ENCODE peak calls at places on chromosomes 2 and 18, in six cellular contexts. W is fibroblast of lung, F is DND-41, X is GM23338, Y is HCT116, D is nephron progenitor cell. S is an unnamed sample.

GRCh38 chr18:78788161-78788560 is 191.5 kb upstream of the SALL3 start:
- DNase-seq in D (no peak), Y (no peak), F (no peak), X (no peak), W (no peak), S (no peak)

GRCh38 chr18:8254664-8255063 is 354.6 kb upstream of the RAB12 start:
- DNase-seq in W (peak; percentile 49), D (no peak), Y (no peak), X (no peak), F (no peak), S (no peak)

GRCh38 chr2:128500136-128500800 is 181.6 kb upstream of the HS6ST1 start:
- DNase-seq in D (no peak), X (no peak), Y (no peak), W (peak; percentile 31), F (peak; percentile 65), S (no peak)

GRCh38 chr2:6824962-6825361 is 40.7 kb downstream of the CMPK2 start:
- DNase-seq in Y (no peak), F (no peak), W (peak; percentile 80), X (no peak), D (no peak), S (peak; percentile 24)

GRCh38 chr2:235727186-235727585 is 233.3 kb downstream of the AGAP1 start:
- DNase-seq in X (no peak), F (no peak), D (no peak), W (no peak), Y (no peak), S (peak; percentile 75)

GRCh38 chr2:228082571-228082970 is 98.9 kb downstream of the SPHKAP start:
- DNase-seq in Y (no peak), F (no peak), X (no peak), D (no peak), W (no peak), S (no peak)

GRCh38 chr2:109260886-109261700 is 132.1 kb downstream of the SH3RF3 start:
- DNase-seq in F (no peak), Y (no peak), D (peak; percentile 30), X (peak; percentile 40), W (no peak), S (peak; percentile 47)

GRCh38 chr2:212692466-212692865 is 153.9 kb upstream of the ERBB4 start:
- DNase-seq in W (no peak), F (peak; percentile 5), Y (no peak), X (no peak), D (no peak), S (no peak)

GRCh38 chr2:3430211-3430610 is 50.7 kb downstream of the TRAPPC12 start:
- DNase-seq in W (peak; percentile 11), Y (no peak), F (no peak), D (no peak), X (no peak), S (peak; percentile 70)

GRCh38 chr2:168210898-168211570 is 36.4 kb downstream of the STK39 start:
- DNase-seq in W (peak; percentile 97), D (no peak), Y (peak; percentile 94), F (no peak), X (no peak), S (peak; percentile 84)

GRCh38 chr18:7940976-7941375 is 373.9 kb downstream of the PTPRM start:
- DNase-seq in W (no peak), X (no peak), F (no peak), Y (no peak), D (no peak), S (no peak)

GRCh38 chr2:161975062-161975812 is 98.8 kb downstream of the DPP4 start:
- DNase-seq in Y (no peak), F (no peak), D (no peak), W (peak; percentile 37), X (no peak), S (no peak)

GRCh38 chr2:109435066-109435690 is 178.6 kb downstream of the SEPTIN10 start:
- DNase-seq in X (no peak), D (no peak), Y (no peak), F (no peak), W (no peak), S (no peak)

GRCh38 chr2:171159326-171160118 is 1.2 kb downstream of the TLK1 start:
- DNase-seq in X (peak; percentile 61), D (peak; percentile 67), F (peak; percentile 80), W (peak; percentile 71), Y (peak; percentile 12), S (peak; percentile 52)

GRCh38 chr2:38474058-38474457 is 97.0 kb upstream of the ATL2 start:
- DNase-seq in X (no peak), D (no peak), Y (no peak), F (no peak), W (no peak), S (no peak)

GRCh38 chr18:24935896-24936295 is 416.1 kb downstream of the ZNF521 start:
- DNase-seq in W (no peak), D (no peak), F (no peak), Y (no peak), X (no peak), S (no peak)

GRCh38 chr2:241965931-241966412 is 96.4 kb downstream of the RTP5 start:
- DNase-seq in X (no peak), W (peak; percentile 98), Y (peak; percentile 71), D (no peak), F (peak; percentile 93), S (peak; percentile 24)

GRCh38 chr2:240517342-240517741 is 40.4 kb downstream of the ANKMY1 start:
- DNase-seq in W (no peak), Y (no peak), F (no peak), D (no peak), X (no peak), S (no peak)

GRCh38 chr2:71546777-71547281 is 93.5 kb downstream of the DYSF start:
- DNase-seq in X (no peak), W (no peak), Y (no peak), F (no peak), D (no peak), S (no peak)

GRCh38 chr2:9308186-9308955 is 101.8 kb downstream of the ASAP2 start:
- DNase-seq in F (no peak), D (no peak), X (no peak), Y (no peak), W (peak; percentile 72), S (peak; percentile 80)

GRCh38 chr2:230671117-230671516 is 41.5 kb upstream of the CAB39 start:
- DNase-seq in Y (no peak), W (peak; percentile 93), X (no peak), D (no peak), F (peak; percentile 27), S (peak; percentile 17)

DNA sequence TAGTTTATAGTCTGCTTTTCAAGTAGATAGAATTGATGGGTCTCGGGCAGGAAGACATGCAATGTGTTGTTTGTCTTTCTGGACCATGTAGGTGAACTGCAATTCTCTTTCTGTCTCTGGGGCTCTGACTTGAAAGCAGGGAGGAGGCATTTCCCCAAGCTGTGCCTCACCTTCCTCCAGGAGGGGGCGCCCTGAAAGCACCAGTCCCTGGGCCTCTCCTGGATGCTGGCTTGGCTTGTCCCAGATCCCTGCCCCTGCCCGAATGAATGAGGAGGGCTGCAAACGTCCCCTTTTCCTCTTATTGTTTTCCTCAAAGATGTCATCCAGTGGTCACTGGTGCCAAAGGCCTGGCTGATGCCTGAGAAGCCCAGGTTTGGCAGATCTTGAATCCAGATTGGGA is 270.6 kb downstream of the CELF4 start:
- DNase-seq in X (peak; percentile 90), W (no peak), Y (no peak), F (no peak), D (peak; percentile 69), S (peak; percentile 65)
- TF ChIP-seq CTCF in X (peak; percentile 83), W (peak; percentile 29), Y (peak; percentile 88), F (peak; percentile 33), D (peak; percentile 53), S (peak; percentile 10)

GRCh38 chr18:79964330-79965118 is at the start of gene HSBP1L1:
- DNase-seq in X (peak; percentile 90), D (peak; percentile 80), F (no peak), W (peak; percentile 37), Y (peak; percentile 48), S (peak; percentile 64)

GRCh38 chr18:79961527-79962291 is 2.7 kb upstream of the HSBP1L1 start:
- DNase-seq in F (no peak), D (no peak), Y (no peak), X (no peak), W (peak; percentile 55), S (no peak)

GRCh38 chr18:79962311-79962710 is 2.1 kb upstream of the HSBP1L1 start:
- DNase-seq in X (no peak), F (no peak), Y (peak; percentile 33), D (no peak), W (peak; percentile 84), S (no peak)

GRCh38 chr18:79963658-79964329 is 649 bp upstream of the HSBP1L1 start:
- DNase-seq in X (no peak), F (no peak), D (no peak), W (no peak), Y (no peak), S (no peak)

DNA sequence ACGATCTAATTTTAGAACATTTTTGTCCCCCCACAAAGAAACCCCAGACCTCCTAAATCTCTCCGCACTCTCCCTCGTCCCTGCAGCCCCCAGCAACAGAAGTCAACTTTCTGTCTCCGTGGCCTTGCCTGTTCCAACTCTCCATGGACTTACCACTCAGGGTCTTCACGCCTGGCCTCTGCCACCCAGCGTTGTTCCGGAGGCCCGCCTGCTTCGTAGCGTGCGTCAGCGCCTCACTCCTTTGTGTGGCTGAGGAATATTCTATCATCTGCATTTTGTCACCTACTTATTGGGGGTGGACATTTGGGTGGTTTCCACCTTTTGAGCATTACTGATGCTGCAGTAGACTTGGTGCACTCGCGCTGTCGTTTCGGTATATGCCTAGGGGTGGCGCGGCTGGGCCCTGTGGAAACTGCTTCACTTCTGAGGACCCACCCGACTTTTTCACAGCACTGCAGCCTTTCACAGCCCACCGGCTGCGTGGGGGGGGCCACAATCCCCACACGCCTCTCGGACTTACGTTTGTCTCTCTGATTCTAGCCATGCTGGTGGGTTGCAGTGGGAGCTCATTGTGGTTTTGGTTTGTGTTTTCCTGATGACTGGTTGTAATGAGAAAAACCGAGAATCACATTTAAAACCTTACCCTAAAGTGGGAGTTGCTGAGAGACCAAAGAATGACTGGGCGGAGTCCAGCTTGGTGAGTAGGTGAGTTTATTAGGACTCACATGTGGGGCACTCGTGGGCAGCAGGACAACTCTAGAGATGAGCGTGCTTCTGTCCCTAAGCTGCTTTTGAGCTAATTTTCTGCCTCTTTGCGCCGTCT is 1.4 kb upstream of the HSBP1L1 start:
- DNase-seq in D (no peak), W (peak; percentile 23), F (no peak), X (no peak), Y (no peak), S (no peak)
- TF ChIP-seq CTCF in D (no peak), W (no peak), F (no peak), X (no peak), Y (no peak), S (no peak)

GRCh38 chr2:183594150-183594549 is 469.9 kb downstream of the NUP35 start:
- DNase-seq in F (no peak), Y (no peak), X (no peak), W (no peak), D (no peak), S (no peak)
- TF ChIP-seq CTCF in F (no peak), Y (no peak), X (no peak), W (no peak), D (no peak), S (no peak)

GRCh38 chr2:110874565-110875383 is 142.4 kb downstream of the ACOXL start:
- DNase-seq in X (no peak), Y (no peak), D (no peak), W (peak; percentile 5), F (no peak), S (no peak)
- TF ChIP-seq CTCF in X (no peak), Y (no peak), D (no peak), W (no peak), F (no peak), S (no peak)

GRCh38 chr2:65353046-65353445 is 79.4 kb downstream of the SPRED2 start:
- DNase-seq in Y (no peak), W (no peak), D (no peak), X (peak; percentile 76), F (no peak), S (no peak)
- TF ChIP-seq CTCF in Y (peak; percentile 46), W (no peak), D (no peak), X (peak; percentile 59), F (peak; percentile 12), S (no peak)

S was measured in MCF 10A.